ENCODE peak calls at places on chromosomes 1 and 21, in six cellular contexts. One of them, this sample, is unnamed.

GRCh38 chr1:111880866-111881837 is 108.3 kb downstream of the KCND3 start:
- DNase-seq in sigmoid colon: peak
- DNase-seq in PC-9: no peak
- DNase-seq in spleen: no peak
- DNase-seq in psoas muscle: no peak
- DNase-seq in mucosa of descending colon: no peak
- DNase-seq in this sample: no peak

GRCh38 chr1:241738284-241738683 is 86.2 kb downstream of the WDR64 start:
- DNase-seq in mucosa of descending colon: no peak
- DNase-seq in sigmoid colon: no peak
- DNase-seq in psoas muscle: no peak
- DNase-seq in PC-9: no peak
- DNase-seq in spleen: no peak
- DNase-seq in this sample: no peak

GRCh38 chr21:35511298-35512162 is 462.4 kb upstream of the RUNX1 start:
- DNase-seq in PC-9: peak
- DNase-seq in sigmoid colon: no peak
- DNase-seq in psoas muscle: no peak
- DNase-seq in spleen: no peak
- DNase-seq in mucosa of descending colon: no peak
- DNase-seq in this sample: no peak

GRCh38 chr1:91511386-91511785 is 10.7 kb downstream of the CDC7 start:
- DNase-seq in sigmoid colon: no peak
- DNase-seq in psoas muscle: no peak
- DNase-seq in mucosa of descending colon: no peak
- DNase-seq in PC-9: no peak
- DNase-seq in spleen: no peak
- DNase-seq in this sample: no peak

GRCh38 chr1:88566615-88567387 is 117.3 kb upstream of the PKN2 start:
- DNase-seq in spleen: no peak
- DNase-seq in sigmoid colon: no peak
- DNase-seq in mucosa of descending colon: no peak
- DNase-seq in PC-9: no peak
- DNase-seq in psoas muscle: no peak
- DNase-seq in this sample: no peak

GRCh38 chr1:176241385-176242015 is 34.4 kb upstream of the COP1 start:
- DNase-seq in spleen: no peak
- DNase-seq in mucosa of descending colon: no peak
- DNase-seq in sigmoid colon: no peak
- DNase-seq in psoas muscle: no peak
- DNase-seq in PC-9: no peak
- DNase-seq in this sample: no peak

GRCh38 chr1:225896937-225897549 is 8.1 kb upstream of the LEFTY1 start:
- DNase-seq in PC-9: peak
- DNase-seq in psoas muscle: no peak
- DNase-seq in mucosa of descending colon: peak
- DNase-seq in sigmoid colon: no peak
- DNase-seq in spleen: peak
- DNase-seq in this sample: no peak

GRCh38 chr1:44831516-44831915 is 11.5 kb downstream of the PTCH2 start:
- DNase-seq in psoas muscle: no peak
- DNase-seq in sigmoid colon: no peak
- DNase-seq in spleen: peak
- DNase-seq in mucosa of descending colon: no peak
- DNase-seq in PC-9: no peak
- DNase-seq in this sample: no peak

GRCh38 chr1:166166701-166167394 is at the start of gene FAM78B:
- DNase-seq in mucosa of descending colon: peak
- DNase-seq in PC-9: peak
- DNase-seq in spleen: peak
- DNase-seq in psoas muscle: peak
- DNase-seq in sigmoid colon: peak
- DNase-seq in this sample: no peak

GRCh38 chr1:232239557-232240468 is 390.1 kb downstream of the SIPA1L2 start:
- DNase-seq in sigmoid colon: no peak
- DNase-seq in psoas muscle: no peak
- DNase-seq in PC-9: no peak
- DNase-seq in mucosa of descending colon: no peak
- DNase-seq in spleen: no peak
- DNase-seq in this sample: no peak

GRCh38 chr1:199303035-199303434 is 664.2 kb downstream of the PTPRC start:
- DNase-seq in mucosa of descending colon: no peak
- DNase-seq in sigmoid colon: no peak
- DNase-seq in psoas muscle: no peak
- DNase-seq in spleen: no peak
- DNase-seq in PC-9: no peak
- DNase-seq in this sample: no peak

GRCh38 chr1:82979593-82980230 is 1019.2 kb downstream of the TTLL7 start:
- DNase-seq in sigmoid colon: no peak
- DNase-seq in mucosa of descending colon: no peak
- DNase-seq in spleen: no peak
- DNase-seq in psoas muscle: no peak
- DNase-seq in PC-9: no peak
- DNase-seq in this sample: no peak

GRCh38 chr1:97190326-97190725 is 468.7 kb downstream of the PTBP2 start:
- DNase-seq in psoas muscle: no peak
- DNase-seq in mucosa of descending colon: no peak
- DNase-seq in sigmoid colon: no peak
- DNase-seq in PC-9: no peak
- DNase-seq in spleen: no peak
- DNase-seq in this sample: no peak

GRCh38 chr1:226086776-226087175 is 24.3 kb downstream of the H3-3A start:
- DNase-seq in mucosa of descending colon: no peak
- DNase-seq in psoas muscle: no peak
- DNase-seq in spleen: no peak
- DNase-seq in sigmoid colon: no peak
- DNase-seq in PC-9: no peak
- DNase-seq in this sample: peak

GRCh38 chr1:21687081-21687529 is 17.9 kb upstream of the RAP1GAP start:
- DNase-seq in mucosa of descending colon: no peak
- DNase-seq in sigmoid colon: no peak
- DNase-seq in PC-9: no peak
- DNase-seq in psoas muscle: no peak
- DNase-seq in spleen: no peak
- DNase-seq in this sample: no peak

GRCh38 chr21:32457360-32457840 is 44.9 kb downstream of the EVA1C start:
- DNase-seq in sigmoid colon: no peak
- DNase-seq in psoas muscle: peak
- DNase-seq in mucosa of descending colon: peak
- DNase-seq in spleen: peak
- DNase-seq in PC-9: peak
- DNase-seq in this sample: peak

GRCh38 chr1:228465571-228466146 is 21.5 kb upstream of the RNF187 start:
- DNase-seq in sigmoid colon: no peak
- DNase-seq in PC-9: no peak
- DNase-seq in mucosa of descending colon: no peak
- DNase-seq in psoas muscle: no peak
- DNase-seq in spleen: no peak
- DNase-seq in this sample: no peak

GRCh38 chr1:208154679-208155078 is 89.5 kb downstream of the PLXNA2 start:
- DNase-seq in mucosa of descending colon: peak
- DNase-seq in PC-9: peak
- DNase-seq in psoas muscle: no peak
- DNase-seq in sigmoid colon: peak
- DNase-seq in spleen: no peak
- DNase-seq in this sample: no peak

GRCh38 chr1:25041869-25042268 is 111.8 kb upstream of the RUNX3 start:
- DNase-seq in psoas muscle: no peak
- DNase-seq in PC-9: no peak
- DNase-seq in sigmoid colon: no peak
- DNase-seq in mucosa of descending colon: peak
- DNase-seq in spleen: no peak
- DNase-seq in this sample: peak

GRCh38 chr1:161313554-161314200 is 504 bp upstream of the SDHC start:
- DNase-seq in spleen: no peak
- DNase-seq in sigmoid colon: no peak
- DNase-seq in PC-9: no peak
- DNase-seq in psoas muscle: no peak
- DNase-seq in mucosa of descending colon: peak
- DNase-seq in this sample: no peak

GRCh38 chr1:24206516-24207394 is 19.7 kb upstream of the IFNLR1 start:
- DNase-seq in spleen: no peak
- DNase-seq in mucosa of descending colon: no peak
- DNase-seq in sigmoid colon: no peak
- DNase-seq in PC-9: peak
- DNase-seq in psoas muscle: no peak
- DNase-seq in this sample: no peak

GRCh38 chr1:153958111-153958960 is at the start of gene CRTC2:
- DNase-seq in spleen: peak
- DNase-seq in PC-9: peak
- DNase-seq in psoas muscle: peak
- DNase-seq in sigmoid colon: peak
- DNase-seq in mucosa of descending colon: peak
- DNase-seq in this sample: peak

GRCh38 chr21:32750405-32750804 is 21.1 kb downstream of the PAXBP1 start:
- DNase-seq in psoas muscle: no peak
- DNase-seq in spleen: no peak
- DNase-seq in mucosa of descending colon: no peak
- DNase-seq in sigmoid colon: no peak
- DNase-seq in PC-9: no peak
- DNase-seq in this sample: no peak

GRCh38 chr1:55156093-55156492 is 59.1 kb downstream of the USP24 start:
- DNase-seq in sigmoid colon: no peak
- DNase-seq in spleen: no peak
- DNase-seq in mucosa of descending colon: no peak
- DNase-seq in PC-9: no peak
- DNase-seq in psoas muscle: no peak
- DNase-seq in this sample: no peak

GRCh38 chr1:168081373-168082007 is 55.2 kb downstream of the GPR161 start:
- DNase-seq in PC-9: no peak
- DNase-seq in mucosa of descending colon: no peak
- DNase-seq in sigmoid colon: peak
- DNase-seq in psoas muscle: no peak
- DNase-seq in spleen: no peak
- DNase-seq in this sample: no peak

DNA sequence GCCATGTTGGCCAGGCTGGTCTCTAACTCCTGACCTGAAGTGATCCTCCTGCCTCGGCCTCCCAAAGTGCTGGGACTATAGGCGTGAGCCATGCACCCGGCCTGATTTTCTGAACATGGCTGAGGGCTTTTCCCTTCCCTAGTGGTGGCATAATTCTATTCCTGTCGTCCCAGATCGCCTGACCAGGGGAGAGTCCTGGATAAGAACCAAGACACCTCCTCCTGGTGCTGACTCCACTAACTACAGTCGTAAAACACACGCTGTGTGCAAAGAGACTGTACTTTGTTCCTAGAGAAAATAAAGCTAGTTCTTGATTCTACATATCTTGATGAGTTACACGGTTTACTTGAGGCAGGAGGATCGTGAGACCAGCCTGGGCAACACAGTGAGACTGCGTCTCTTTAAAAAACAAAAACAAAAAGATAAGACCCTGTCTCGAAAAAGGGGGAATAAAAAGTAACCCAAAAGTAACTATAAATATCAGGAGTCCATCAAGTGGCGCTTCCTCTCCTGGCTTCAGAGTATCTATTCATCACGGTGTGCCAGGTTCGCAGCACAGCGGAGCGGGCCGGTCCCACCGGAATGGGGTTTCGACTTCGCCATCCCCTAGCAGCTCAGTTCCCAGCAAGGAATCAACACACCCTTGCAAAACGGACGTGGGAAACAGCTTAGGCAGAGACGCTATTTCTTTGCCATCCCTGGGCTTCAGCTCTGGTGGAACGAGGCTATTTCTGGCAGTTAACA is 973 bp downstream of the SDF4 start:
- DNase-seq in sigmoid colon: no peak
- DNase-seq in psoas muscle: no peak
- DNase-seq in mucosa of descending colon: peak
- DNase-seq in spleen: no peak
- DNase-seq in PC-9: no peak
- DNase-seq in this sample: no peak
- TF ChIP-seq CTCF in sigmoid colon: no peak
- TF ChIP-seq CTCF in psoas muscle: peak
- TF ChIP-seq CTCF in mucosa of descending colon: no peak
- TF ChIP-seq CTCF in spleen: no peak
- TF ChIP-seq CTCF in PC-9: peak
- TF ChIP-seq CTCF in this sample: peak

DNA sequence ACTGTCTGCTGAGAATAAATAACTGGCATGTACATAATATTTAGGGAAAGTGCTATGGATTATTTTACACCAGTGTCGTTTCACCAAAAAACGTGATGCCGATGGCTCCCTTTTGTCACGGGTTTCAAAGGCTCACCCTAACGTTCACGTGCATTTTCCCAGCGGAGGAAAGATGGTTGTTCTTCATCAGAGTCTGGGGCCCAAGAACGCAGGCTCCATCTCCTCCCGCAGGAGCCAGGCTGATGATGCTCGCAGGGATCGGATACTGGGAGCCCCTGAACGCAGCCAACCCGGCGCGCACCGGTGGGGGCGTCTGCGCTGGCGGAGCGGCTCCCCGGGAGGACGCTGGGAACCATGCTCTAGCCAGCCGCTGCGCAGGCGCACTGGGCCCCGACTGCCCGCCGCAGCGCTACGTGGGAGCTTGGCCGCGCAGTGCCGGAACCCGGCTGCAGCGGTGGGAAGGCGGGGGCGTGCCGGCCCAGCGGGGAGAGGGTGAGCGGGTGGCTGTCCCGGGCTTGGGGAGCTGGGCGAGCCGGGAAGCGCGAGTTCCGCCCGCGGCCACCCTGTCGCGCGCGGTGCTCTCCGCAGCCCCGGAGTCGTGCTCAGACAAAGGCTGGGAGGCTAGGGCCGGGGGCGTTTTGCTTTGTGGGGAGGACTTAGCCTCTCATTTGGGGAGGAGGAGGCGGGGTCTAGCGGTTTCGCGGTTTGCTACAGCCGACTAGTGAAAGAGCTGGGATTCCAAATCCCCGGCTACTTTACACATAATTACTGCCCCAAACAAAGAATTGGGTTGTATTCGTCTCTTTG is at the start of gene ZFP69B:
- DNase-seq in spleen: peak
- DNase-seq in psoas muscle: peak
- DNase-seq in sigmoid colon: peak
- DNase-seq in mucosa of descending colon: peak
- DNase-seq in PC-9: peak
- DNase-seq in this sample: peak
- TF ChIP-seq CTCF in spleen: peak
- TF ChIP-seq CTCF in psoas muscle: no peak
- TF ChIP-seq CTCF in sigmoid colon: peak
- TF ChIP-seq CTCF in mucosa of descending colon: no peak
- TF ChIP-seq CTCF in PC-9: no peak
- TF ChIP-seq CTCF in this sample: peak

GRCh38 chr1:212381509-212381908 is 33.2 kb downstream of the PACC1 start:
- DNase-seq in psoas muscle: no peak
- DNase-seq in sigmoid colon: no peak
- DNase-seq in mucosa of descending colon: no peak
- DNase-seq in spleen: no peak
- DNase-seq in PC-9: no peak
- DNase-seq in this sample: no peak
- TF ChIP-seq CTCF in psoas muscle: no peak
- TF ChIP-seq CTCF in sigmoid colon: no peak
- TF ChIP-seq CTCF in mucosa of descending colon: no peak
- TF ChIP-seq CTCF in spleen: no peak
- TF ChIP-seq CTCF in PC-9: no peak
- TF ChIP-seq CTCF in this sample: no peak

DNA sequence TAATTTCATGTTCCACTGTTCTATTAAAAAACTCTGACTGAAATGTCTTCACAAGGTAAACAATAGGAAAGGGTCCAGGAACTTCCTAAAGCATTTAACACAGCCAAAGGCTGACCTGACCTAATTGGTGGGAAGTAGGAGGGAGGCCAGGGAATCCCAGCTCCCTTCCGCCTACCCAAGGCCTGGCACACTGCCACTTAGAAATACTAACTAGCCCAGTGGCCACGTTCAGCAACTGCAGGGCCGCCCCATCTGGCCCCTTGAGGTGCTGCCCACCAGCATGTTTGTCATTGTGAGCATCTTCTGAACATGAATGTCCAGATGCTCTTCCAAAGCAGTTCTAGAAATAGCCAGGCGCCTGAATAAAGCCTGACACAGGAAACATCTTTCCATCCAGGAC is 44.7 kb upstream of the BCL9 start:
- DNase-seq in spleen: no peak
- DNase-seq in mucosa of descending colon: no peak
- DNase-seq in sigmoid colon: peak
- DNase-seq in PC-9: no peak
- DNase-seq in psoas muscle: peak
- DNase-seq in this sample: no peak
- TF ChIP-seq CTCF in spleen: peak
- TF ChIP-seq CTCF in mucosa of descending colon: no peak
- TF ChIP-seq CTCF in sigmoid colon: peak
- TF ChIP-seq CTCF in PC-9: peak
- TF ChIP-seq CTCF in psoas muscle: peak
- TF ChIP-seq CTCF in this sample: peak